ENCODE peak calls at places on chromosomes 12 and 14, in seven cellular contexts. B, I, P, G, W, R and X are unnamed samples.

GRCh38 chr12:102958073-102958829 is 777 bp downstream of the ASCL1 start:
- DNase-seq in P (peak), W (no peak), R (no peak), G (no peak), B (no peak), I (no peak), X (no peak)

GRCh38 chr12:27644446-27644845 is 51.8 kb upstream of the REP15 start:
- DNase-seq in I (no peak), R (no peak), G (no peak), W (no peak), P (no peak), B (no peak), X (no peak)

GRCh38 chr14:92252291-92252690 is 70.7 kb upstream of the SLC24A4 start:
- DNase-seq in G (no peak), I (no peak), P (no peak), W (no peak), B (no peak), R (no peak), X (no peak)

GRCh38 chr12:92735131-92735721 is 32.4 kb downstream of the PLEKHG7 start:
- DNase-seq in W (peak), I (no peak), P (peak), G (no peak), B (no peak), R (no peak), X (no peak)

GRCh38 chr14:72237722-72238666 is 305.8 kb downstream of the RGS6 start:
- DNase-seq in P (no peak), B (no peak), I (no peak), R (no peak), G (no peak), W (no peak), X (no peak)

GRCh38 chr12:129961111-129961510 is 57.3 kb upstream of the TMEM132D start:
- DNase-seq in G (no peak), B (no peak), P (no peak), I (no peak), W (no peak), R (no peak), X (no peak)

GRCh38 chr12:121568971-121569808 is 11.6 kb downstream of the KDM2B start:
- DNase-seq in P (no peak), B (no peak), I (peak), G (no peak), W (no peak), R (no peak), X (no peak)

GRCh38 chr14:55715889-55716288 is 135.9 kb downstream of the KTN1 start:
- DNase-seq in I (peak), B (no peak), P (no peak), G (no peak), R (peak), W (no peak), X (no peak)

GRCh38 chr12:62832528-62832927 is 102.4 kb downstream of the PPM1H start:
- DNase-seq in W (no peak), P (no peak), G (no peak), B (no peak), R (no peak), I (no peak), X (no peak)

GRCh38 chr12:108332791-108333382 is 6.2 kb downstream of the CMKLR1 start:
- DNase-seq in B (no peak), G (peak), R (no peak), I (peak), W (no peak), P (no peak), X (no peak)

GRCh38 chr12:47739297-47739696 is 14.0 kb upstream of the ENDOU start:
- DNase-seq in P (no peak), W (no peak), G (peak), B (no peak), R (no peak), I (no peak), X (no peak)

GRCh38 chr12:92363295-92364146 is 217.9 kb upstream of the BTG1 start:
- DNase-seq in P (peak), G (peak), R (no peak), W (no peak), I (peak), B (no peak), X (no peak)

GRCh38 chr14:79201545-79202247 is 1009.6 kb downstream of the DIO2 start:
- DNase-seq in R (no peak), P (no peak), I (no peak), G (peak), B (no peak), W (no peak), X (no peak)

GRCh38 chr14:103385994-103386491 is 828 bp downstream of the MARK3 start:
- DNase-seq in G (no peak), I (peak), P (peak), R (no peak), B (no peak), W (peak), X (peak)

GRCh38 chr12:59070534-59070933 is 150.2 kb upstream of the LRIG3 start:
- DNase-seq in R (no peak), P (no peak), B (no peak), W (no peak), G (no peak), I (no peak), X (no peak)

GRCh38 chr12:42741771-42742510 is 152.4 kb upstream of the PRICKLE1 start:
- DNase-seq in I (no peak), G (no peak), P (no peak), R (no peak), W (no peak), B (no peak), X (no peak)

GRCh38 chr12:87529386-87529785 is 499.8 kb downstream of the C12orf50 start:
- DNase-seq in W (no peak), G (no peak), R (no peak), I (no peak), B (no peak), P (no peak), X (no peak)

GRCh38 chr12:12015073-12015685 is 55.6 kb upstream of the BCL2L14 start:
- DNase-seq in P (no peak), B (no peak), W (no peak), G (no peak), I (no peak), R (no peak), X (no peak)

GRCh38 chr14:52661314-52661713 is 34.0 kb downstream of the ERO1A start:
- DNase-seq in W (no peak), G (no peak), B (no peak), P (no peak), I (no peak), R (no peak), X (no peak)

GRCh38 chr12:104219908-104220404 is 4.4 kb downstream of the TXNRD1 start:
- DNase-seq in P (no peak), I (no peak), R (no peak), B (peak), W (peak), G (peak), X (peak)

GRCh38 chr14:23640524-23641141 is 4.5 kb downstream of the DHRS2 start:
- DNase-seq in B (peak), R (no peak), W (peak), G (no peak), I (peak), P (peak), X (no peak)

GRCh38 chr14:75141967-75142366 is 15.1 kb upstream of the NEK9 start:
- DNase-seq in P (peak), W (no peak), B (peak), I (no peak), G (peak), R (no peak), X (no peak)

GRCh38 chr12:124388679-124389536 is 94.0 kb downstream of the RFLNA start:
- DNase-seq in W (peak), R (no peak), I (peak), B (peak), P (peak), G (no peak), X (peak)

GRCh38 chr12:5060958-5061357 is 17.3 kb downstream of the KCNA5 start:
- DNase-seq in B (no peak), W (no peak), R (no peak), G (no peak), I (no peak), P (no peak), X (no peak)

GRCh38 chr12:19428261-19428660 is 11.0 kb upstream of the AEBP2 start:
- DNase-seq in R (peak), W (no peak), I (no peak), G (no peak), B (no peak), P (no peak), X (no peak)

GRCh38 chr14:33555710-33556350 is 395.0 kb downstream of the EGLN3 start:
- DNase-seq in R (no peak), G (no peak), P (no peak), W (no peak), B (no peak), I (no peak), X (no peak)

GRCh38 chr12:119008691-119009221 is 27.4 kb downstream of the SRRM4 start:
- DNase-seq in W (no peak), P (peak), G (no peak), I (no peak), R (no peak), B (no peak), X (peak)

GRCh38 chr12:26573212-26573909 is 259.6 kb downstream of the ITPR2 start:
- DNase-seq in B (no peak), I (no peak), P (peak), G (no peak), W (no peak), R (no peak), X (no peak)

GRCh38 chr14:34582117-34582680 is 42.7 kb upstream of the EAPP start:
- DNase-seq in W (no peak), I (peak), R (no peak), G (no peak), B (no peak), P (no peak), X (peak)

GRCh38 chr12:43742106-43742505 is 16.5 kb downstream of the PUS7L start:
- DNase-seq in P (no peak), R (no peak), I (no peak), W (no peak), G (no peak), B (no peak), X (no peak)

GRCh38 chr14:70697681-70698080 is 56.0 kb downstream of the TTC9 start:
- DNase-seq in I (no peak), W (no peak), B (no peak), P (no peak), R (no peak), G (no peak), X (no peak)

GRCh38 chr12:87853448-87854003 is 175.7 kb downstream of the C12orf50 start:
- DNase-seq in B (no peak), W (no peak), P (peak), I (no peak), R (no peak), G (no peak), X (no peak)

GRCh38 chr12:110597885-110598284 is 14.8 kb upstream of the PPTC7 start:
- DNase-seq in B (no peak), I (no peak), R (no peak), W (no peak), P (no peak), G (no peak), X (no peak)

GRCh38 chr12:110599334-110599733 is 14.6 kb upstream of the TCTN1 start:
- DNase-seq in G (no peak), I (peak), B (no peak), W (no peak), P (no peak), R (no peak), X (no peak)

GRCh38 chr12:110606253-110606611 is 7.7 kb upstream of the TCTN1 start:
- DNase-seq in R (no peak), I (no peak), P (no peak), W (no peak), B (no peak), G (no peak), X (no peak)

GRCh38 chr12:110600254-110600653 is 13.7 kb upstream of the TCTN1 start:
- DNase-seq in G (peak), P (peak), I (no peak), B (peak), R (no peak), W (no peak), X (no peak)
- TF ChIP-seq POLR2AphosphoS5 in G (no peak), P (no peak), I (no peak), B (no peak), R (no peak), W (no peak), X (no peak)

GRCh38 chr14:22303589-22304195 is 285.3 kb downstream of the DAD1 start:
- DNase-seq in R (no peak), P (peak), I (no peak), W (no peak), G (no peak), B (no peak), X (no peak)
- TF ChIP-seq CTCF in R (no peak), P (peak), I (no peak), W (peak), G (peak), B (peak), X (peak)

DNA sequence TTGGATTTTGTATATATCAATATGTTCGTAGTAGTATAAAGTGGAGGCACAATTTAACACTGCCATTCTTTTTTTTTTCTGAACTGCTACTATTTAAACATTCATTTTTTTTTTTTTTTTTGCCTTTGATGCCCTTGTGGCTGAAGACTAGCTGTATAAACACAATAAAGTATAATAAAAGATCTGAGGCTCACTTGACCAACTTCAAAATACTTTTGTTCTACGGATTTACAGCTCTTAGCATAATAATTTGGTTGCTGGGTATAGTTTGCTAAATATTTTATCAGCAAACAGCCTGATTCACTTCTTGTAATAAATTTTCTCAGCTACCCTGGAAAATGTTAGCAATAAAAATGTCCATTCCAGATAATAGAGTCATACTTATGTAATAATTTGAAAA is 128.3 kb downstream of the KCNC2 start:
- DNase-seq in B (no peak), G (no peak), I (no peak), W (no peak), P (no peak), R (no peak), X (no peak)
- TF ChIP-seq POLR2AphosphoS5 in B (no peak), G (no peak), I (no peak), W (no peak), P (no peak), R (no peak), X (no peak)

GRCh38 chr14:54483848-54484247 is 4.9 kb downstream of the GMFB start:
- DNase-seq in R (no peak), G (no peak), B (no peak), P (no peak), I (no peak), W (no peak), X (no peak)

GRCh38 chr14:54483073-54483745 is 5.6 kb downstream of the GMFB start:
- DNase-seq in G (no peak), B (peak), W (no peak), R (no peak), I (no peak), P (no peak), X (no peak)

GRCh38 chr14:54478621-54479215 is 10.1 kb downstream of the GMFB start:
- DNase-seq in R (no peak), B (no peak), G (no peak), I (no peak), P (no peak), W (no peak), X (no peak)

GRCh38 chr14:54481695-54482094 is 7.1 kb downstream of the GMFB start:
- DNase-seq in R (no peak), W (no peak), I (no peak), G (no peak), P (no peak), B (no peak), X (no peak)

DNA sequence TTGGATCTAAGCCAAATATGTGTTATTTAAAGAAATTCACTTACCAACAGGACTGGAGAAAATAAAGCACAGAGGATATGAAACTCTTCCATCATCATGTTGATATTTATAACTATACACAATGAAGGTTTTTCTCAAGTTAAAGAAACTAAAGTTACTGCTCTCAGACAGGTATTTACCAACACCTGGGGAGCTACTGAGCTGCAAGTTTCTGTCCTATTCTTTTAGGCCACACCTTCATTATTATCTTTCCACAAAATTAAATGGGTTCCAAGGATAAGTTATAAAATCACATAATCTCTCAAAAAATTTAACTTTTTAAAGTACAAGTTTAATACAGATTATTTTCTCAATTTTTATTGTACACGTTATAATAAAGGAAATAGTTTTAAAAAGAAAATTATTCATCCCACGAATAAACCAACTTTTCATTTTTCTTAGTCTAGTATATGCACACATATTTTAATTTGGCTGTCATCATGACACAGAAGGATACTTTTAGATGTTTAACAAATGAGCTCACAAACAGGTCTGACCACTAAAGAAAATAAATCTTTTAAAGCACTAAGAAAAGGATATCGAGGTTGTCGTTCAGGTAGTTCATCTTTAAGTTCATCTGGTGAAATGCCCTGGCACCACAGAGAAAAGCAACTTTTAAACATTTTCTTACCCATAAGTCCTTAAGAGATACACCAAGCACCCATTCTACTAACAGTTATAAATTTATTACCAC is 7.8 kb downstream of the GMFB start:
- DNase-seq in I (no peak), P (no peak), R (no peak), W (no peak), B (no peak), G (no peak), X (no peak)
- TF ChIP-seq CTCF in I (no peak), P (no peak), R (no peak), W (no peak), B (no peak), G (no peak), X (no peak)

GRCh38 chr14:105419305-105420091 is at the start of gene MTA1:
- DNase-seq in G (peak), P (peak), B (peak), I (no peak), R (peak), W (no peak), X (peak)
- TF ChIP-seq POLR2AphosphoS5 in G (peak), P (no peak), B (peak), I (no peak), R (no peak), W (no peak), X (no peak)

GRCh38 chr12:10722502-10722904 is 620 bp downstream of the YBX3 start:
- DNase-seq in I (peak), B (peak), P (no peak), R (no peak), W (no peak), G (peak), X (peak)
- TF ChIP-seq CTCF in I (peak), B (no peak), P (no peak), R (no peak), W (peak), G (no peak), X (peak)

GRCh38 chr12:95335948-95336347 is 118.3 kb downstream of the VEZT start:
- DNase-seq in B (peak), I (no peak), R (no peak), G (no peak), P (no peak), W (no peak), X (no peak)

GRCh38 chr12:95342008-95342407 is 124.4 kb downstream of the VEZT start:
- DNase-seq in I (no peak), G (no peak), R (no peak), P (no peak), W (no peak), B (no peak), X (no peak)

GRCh38 chr12:95339086-95339788 is 121.6 kb downstream of the VEZT start:
- DNase-seq in P (no peak), B (no peak), R (no peak), W (no peak), I (no peak), G (no peak), X (no peak)

GRCh38 chr12:95337176-95337575 is 119.6 kb downstream of the VEZT start:
- DNase-seq in P (no peak), G (no peak), R (no peak), B (no peak), I (no peak), W (no peak), X (no peak)

DNA sequence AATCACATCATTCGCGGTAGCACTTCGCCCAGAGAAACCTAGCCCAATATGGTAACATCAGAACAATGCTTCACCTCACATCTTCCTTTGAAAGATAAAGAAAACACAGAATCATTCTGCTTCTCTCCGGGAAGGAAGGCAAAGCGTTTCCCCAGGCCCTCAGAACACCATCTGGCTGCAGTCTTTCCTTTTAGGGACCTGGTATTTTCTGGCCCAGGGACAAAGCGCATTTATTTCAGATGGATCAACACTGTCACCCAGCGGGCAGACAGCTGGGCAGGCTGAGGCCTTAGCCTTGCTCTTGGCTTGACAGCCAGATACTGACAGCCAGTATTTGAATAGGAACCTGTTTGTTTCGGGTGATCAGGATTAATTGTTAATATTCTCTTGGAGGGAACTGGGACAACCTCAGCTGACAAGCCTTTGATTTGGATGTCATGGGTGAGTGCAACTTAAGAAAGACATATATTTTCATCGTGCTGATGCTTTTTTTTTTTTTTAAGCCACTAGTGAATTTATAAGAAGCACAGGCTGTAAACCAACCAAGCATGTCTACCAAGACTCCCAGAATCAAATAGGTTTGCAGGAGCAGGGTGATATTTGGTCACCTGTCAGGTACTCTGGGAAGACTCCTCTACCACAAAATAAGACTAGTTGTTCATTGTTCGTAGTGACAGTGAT is 118.9 kb downstream of the VEZT start:
- DNase-seq in I (peak), G (peak), P (peak), R (no peak), B (peak), W (peak), X (peak)
- TF ChIP-seq POLR2AphosphoS5 in I (peak), G (no peak), P (no peak), R (no peak), B (no peak), W (peak), X (peak)